ENCODE peak calls at places on chromosomes 3 and 15, in four cellular contexts. W is neural progenitor cell, X is gastrocnemius medialis, E is Panc1. H is an unnamed sample. For H3K9me3, the result is how much of the 10 kb centered on the place peaks cover.

GRCh38 chr15:39786444-39787056 is 3.9 kb upstream of the FSIP1 start:
- DNase-seq in W (peak), X (no peak), E (no peak), H (no peak)

GRCh38 chr15:67838789-67839332 is 984 bp downstream of the RNU6-1 start:
- DNase-seq in W (peak), X (peak), E (no peak), H (peak)

GRCh38 chr3:150739877-150740645 is 22.9 kb downstream of the SIAH2 start:
- DNase-seq in X (no peak), E (no peak), W (no peak), H (no peak)

GRCh38 chr3:149142647-149143046 is 13.2 kb downstream of the HPS3 start:
- DNase-seq in X (no peak), E (no peak), W (no peak), H (no peak)

GRCh38 chr3:153293222-153293621 is 131.2 kb downstream of the RAP2B start:
- DNase-seq in E (no peak), W (no peak), X (no peak), H (no peak)

GRCh38 chr3:159884661-159885402 is 103.8 kb upstream of the IL12A start:
- DNase-seq in W (peak), E (peak), X (no peak), H (no peak)

GRCh38 chr15:84915011-84915958 is 30.8 kb downstream of the SLC28A1 start:
- DNase-seq in W (no peak), E (no peak), X (peak), H (peak)

GRCh38 chr3:4825572-4826236 is 153.5 kb upstream of the BHLHE40 start:
- DNase-seq in X (peak), E (no peak), W (no peak), H (no peak)

GRCh38 chr3:9786825-9787654 is 5.2 kb downstream of the TADA3 start:
- DNase-seq in W (no peak), E (no peak), X (no peak), H (no peak)

GRCh38 chr3:151925876-151926275 is 52.4 kb downstream of the SUCNR1 start:
- DNase-seq in X (no peak), W (peak), E (no peak), H (no peak)

GRCh38 chr3:83934208-83935150 is 1024.3 kb upstream of the CADM2 start:
- DNase-seq in X (no peak), W (no peak), E (no peak), H (no peak)

GRCh38 chr3:110569073-110569472 is 502.5 kb upstream of the NECTIN3 start:
- DNase-seq in X (no peak), W (no peak), E (no peak), H (no peak)

GRCh38 chr3:13095408-13095861 is 22.2 kb upstream of the IQSEC1 start:
- DNase-seq in X (no peak), W (peak), E (no peak), H (no peak)

GRCh38 chr3:96877510-96877909 is 63.1 kb downstream of the EPHA6 start:
- DNase-seq in X (no peak), E (no peak), W (no peak), H (no peak)

GRCh38 chr3:99669879-99670555 is 31.6 kb downstream of the COL8A1 start:
- DNase-seq in X (no peak), E (no peak), W (no peak), H (no peak)

GRCh38 chr15:33310481-33311311 is at the start of gene RYR3:
- DNase-seq in W (peak), E (no peak), X (peak), H (peak)

GRCh38 chr3:159865042-159865579 is 123.5 kb upstream of the IL12A start:
- DNase-seq in X (no peak), E (no peak), W (no peak), H (no peak)

GRCh38 chr3:15010664-15011063 is 54.5 kb downstream of the MRPS25 start:
- DNase-seq in E (no peak), W (no peak), X (no peak), H (no peak)

GRCh38 chr3:141576744-141577052 is 89.9 kb downstream of the RASA2 start:
- DNase-seq in W (no peak), X (no peak), E (no peak), H (no peak)

GRCh38 chr3:60064210-60065178 is 1014.7 kb upstream of the CFAP20DC start:
- DNase-seq in X (no peak), W (no peak), E (no peak), H (no peak)

GRCh38 chr15:42270551-42270950 is 2.5 kb upstream of the GANC start:
- DNase-seq in X (no peak), W (no peak), E (no peak), H (no peak)

GRCh38 chr15:33242165-33242564 is 47.7 kb upstream of the FMN1 start:
- DNase-seq in E (no peak), X (no peak), W (no peak), H (no peak)

GRCh38 chr3:153060346-153060745 is 101.7 kb upstream of the RAP2B start:
- DNase-seq in E (no peak), X (no peak), W (no peak), H (no peak)

GRCh38 chr3:15453501-15453900 is 26.1 kb downstream of the EAF1 start:
- DNase-seq in E (no peak), X (no peak), W (no peak), H (peak)

GRCh38 chr3:114566162-114566755 is 272.4 kb downstream of the TIGIT start:
- DNase-seq in W (peak), X (no peak), E (no peak), H (no peak)

GRCh38 chr15:57635300-57635944 is 43.7 kb downstream of the MYZAP start:
- DNase-seq in E (no peak), W (no peak), X (peak), H (no peak)
- H3K27ac ChIP-seq in E (no peak), W (no peak), X (peak), H (peak)

GRCh38 chr3:186571644-186572013 is 1.1 kb downstream of the DNAJB11 start:
- DNase-seq in E (no peak), W (no peak), X (no peak), H (no peak)
- H3K4me3 ChIP-seq in E (peak), W (peak), X (peak), H (peak)

GRCh38 chr15:93324191-93324590 is 235.2 kb upstream of the RGMA start:
- DNase-seq in X (no peak), W (no peak), E (no peak), H (no peak)

GRCh38 chr15:93331545-93332117 is 242.6 kb upstream of the RGMA start:
- DNase-seq in X (no peak), W (peak), E (no peak), H (no peak)

GRCh38 chr15:93321881-93322282 is 232.9 kb upstream of the RGMA start:
- DNase-seq in X (no peak), W (no peak), E (no peak), H (no peak)

GRCh38 chr15:93330862-93331544 is 242.0 kb upstream of the RGMA start:
- DNase-seq in E (no peak), X (no peak), W (no peak), H (no peak)

DNA sequence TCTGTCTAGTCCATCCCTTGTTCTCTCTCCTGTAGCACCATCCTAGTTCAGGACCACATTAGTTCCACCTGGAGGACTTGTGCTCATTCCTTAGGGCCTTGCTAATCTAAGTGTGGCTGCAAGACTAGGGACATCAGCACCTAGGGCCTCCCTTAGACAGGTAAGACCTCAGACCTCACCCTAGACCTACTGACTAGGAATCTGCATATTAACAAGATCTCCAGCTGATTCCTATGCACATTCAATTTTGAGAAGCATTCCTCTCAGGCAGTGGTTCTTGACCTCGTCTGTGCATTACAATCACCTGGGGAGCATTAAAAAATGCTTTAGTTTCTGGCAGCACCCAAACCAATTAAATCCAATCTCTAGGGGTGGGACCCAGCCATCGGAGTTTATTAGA is 238.4 kb upstream of the RGMA start:
- DNase-seq in W (no peak), X (no peak), E (no peak), H (no peak)
- H3K9me3 ChIP-seq in W (under half), X (under half), E (under half), H (under half)

GRCh38 chr15:90177012-90177411 is 24.1 kb upstream of the SEMA4B start:
- DNase-seq in E (no peak), X (no peak), W (no peak), H (no peak)
- H3K27ac ChIP-seq in E (peak), X (no peak), W (no peak), H (no peak)

DNA sequence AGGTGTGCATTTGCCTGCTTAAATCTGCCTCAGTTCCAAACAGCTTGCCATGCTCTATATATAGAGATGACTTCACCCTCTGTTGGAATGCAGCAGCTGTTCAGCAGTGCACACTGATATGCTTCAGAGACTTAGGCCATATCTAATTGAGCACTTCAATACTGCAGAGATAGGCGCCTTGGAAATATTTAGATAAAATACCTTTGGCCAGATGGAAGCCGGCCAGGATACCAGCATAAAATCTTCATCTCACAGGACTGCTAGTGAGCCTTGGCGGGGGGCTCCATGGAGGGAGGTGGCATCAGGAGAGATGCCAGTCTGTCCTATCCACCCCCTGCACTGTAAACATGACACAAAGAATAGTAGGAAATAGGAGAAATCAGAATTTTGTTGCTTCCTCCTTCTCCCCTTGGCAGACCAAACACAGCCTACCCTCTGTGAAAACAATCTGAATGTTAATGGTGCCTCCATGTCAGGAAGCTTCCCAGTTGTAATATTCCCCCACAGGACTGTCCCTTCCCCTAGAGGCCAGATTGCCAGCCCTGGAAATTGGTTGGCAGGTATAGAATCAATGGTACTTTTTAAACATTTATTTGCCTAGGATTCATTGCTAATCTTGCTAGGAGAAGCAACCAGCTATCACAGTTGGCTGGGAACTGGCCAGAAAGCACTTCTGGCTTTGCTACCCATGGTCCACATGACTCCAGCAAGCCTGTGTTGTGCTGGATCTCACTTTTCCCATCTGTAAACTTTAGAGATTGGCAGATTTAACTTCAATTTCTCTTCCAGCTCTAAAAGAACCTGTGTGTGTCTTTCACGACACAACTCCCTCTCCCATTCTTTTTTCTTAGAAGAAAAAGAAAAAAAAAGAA is 215.5 kb upstream of the KCNMB2 start:
- DNase-seq in W (no peak), E (no peak), X (peak), H (no peak)
- H3K4me3 ChIP-seq in W (no peak), E (no peak), X (no peak), H (no peak)

GRCh38 chr3:27722957-27723802 is 1.1 kb upstream of the EOMES start:
- DNase-seq in W (peak), X (no peak), E (no peak), H (no peak)

GRCh38 chr3:27723803-27724458 is 1.8 kb upstream of the EOMES start:
- DNase-seq in E (no peak), W (peak), X (no peak), H (no peak)

GRCh38 chr3:27724459-27725197 is 2.5 kb upstream of the EOMES start:
- DNase-seq in E (no peak), X (no peak), W (peak), H (no peak)

GRCh38 chr3:27728195-27729087 is 6.3 kb upstream of the EOMES start:
- DNase-seq in W (peak), E (no peak), X (no peak), H (no peak)

DNA sequence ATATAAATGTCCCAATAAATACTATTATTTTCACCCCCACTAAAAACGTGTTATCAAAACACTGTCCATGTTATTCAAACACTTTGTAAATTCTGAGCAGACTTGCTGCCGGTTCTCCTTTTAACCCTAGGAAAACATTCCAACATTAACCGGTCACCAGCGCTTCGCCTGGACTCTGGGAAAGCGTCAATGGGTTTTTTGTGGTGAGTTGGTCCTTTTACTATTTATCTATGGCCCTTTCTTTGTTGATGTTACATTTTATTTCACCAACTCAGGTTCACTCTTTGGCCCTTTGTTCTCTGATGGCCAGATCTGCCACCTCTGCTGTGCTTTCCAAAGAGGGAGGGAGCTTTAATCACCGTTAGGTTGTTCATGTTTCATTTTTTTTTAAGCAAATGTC is 4.1 kb upstream of the EOMES start:
- DNase-seq in E (no peak), X (no peak), W (no peak), H (no peak)
- H3K9me3 ChIP-seq in E (under half), X (under half), W (under half), H (under half)

GRCh38 chr15:55457401-55458022 is 49.2 kb downstream of the PIERCE2 start:
- DNase-seq in X (no peak), E (no peak), W (no peak), H (no peak)

GRCh38 chr15:55461447-55461846 is 46.6 kb downstream of the DNAAF4 start:
- DNase-seq in E (no peak), W (no peak), X (no peak), H (no peak)
- H3K27ac ChIP-seq in E (no peak), W (no peak), X (no peak), H (no peak)

GRCh38 chr15:35058534-35059054 is 26.5 kb downstream of the NANOGP8 start:
- DNase-seq in E (no peak), X (no peak), W (no peak), H (no peak)
- H3K4me3 ChIP-seq in E (no peak), X (no peak), W (no peak), H (no peak)

DNA sequence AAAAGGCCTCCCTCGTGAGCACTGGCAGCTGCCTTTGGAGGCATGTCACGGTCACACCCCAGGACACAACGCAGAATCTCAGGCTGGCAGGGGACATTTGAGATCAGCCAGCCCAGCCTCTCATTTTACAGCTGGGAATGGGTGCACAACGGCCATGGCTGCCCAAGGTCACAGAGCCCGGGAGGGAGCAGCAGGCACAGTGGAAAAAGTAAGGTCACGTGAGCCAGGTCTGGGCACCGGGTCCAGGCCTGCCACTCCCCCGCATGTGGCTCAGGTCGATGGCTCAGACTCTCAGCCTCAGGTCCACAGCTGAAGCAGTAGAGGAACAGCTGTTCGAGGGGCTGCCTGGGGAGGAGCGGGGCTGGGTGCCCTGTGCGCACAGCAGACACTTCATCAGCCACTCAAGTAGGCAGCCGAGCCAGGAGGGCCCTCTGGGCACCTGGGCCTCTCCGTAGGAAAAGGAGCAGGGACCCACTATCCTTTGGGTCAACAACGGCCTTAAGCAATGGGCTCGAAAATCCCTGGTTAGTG is 260.6 kb downstream of the GOLGA6L6 start:
- DNase-seq in E (no peak), X (no peak), W (no peak), H (no peak)
- H3K9me3 ChIP-seq in E (under half), X (under half), W (half or more), H (under half)

H was measured in tibial artery.